ENCODE peak calls at places on chromosomes 16 and 17, in eight cellular contexts. L is Kasumi-1; O is GM04503; V is NCI-H1417; S is NCI-H187; R is activated CD4-positive, alpha-beta T cell treated with anti-CD3 and anti-CD28 coated beads, Interleukin-2, amount 50 U/mL, for 24 hours; E is activated naive CD8-positive, alpha-beta T cell treated with anti-CD3 and anti-CD28 coated beads, Interleukin-2, amount 10 ng/mL, durations not matched to agents 7 days and 5 days; Z is Daoy. B is an unnamed sample.

GRCh38 chr17:61399131-61400057 is at the start of gene TBX2:
- DNase-seq in L (no peak), O (peak; percentile 68), V (peak; percentile 62), S (no peak), R (no peak), E (no peak), Z (peak; percentile 83), B (no peak)

GRCh38 chr16:84043486-84044107 is 1.0 kb upstream of the SLC38A8 start:
- DNase-seq in L (no peak), O (no peak), V (peak; percentile 67), S (no peak), R (no peak), E (no peak), Z (no peak), B (no peak)

GRCh38 chr17:18033442-18034099 is 5.4 kb downstream of the ATPAF2 start:
- DNase-seq in L (peak; percentile 72), O (peak; percentile 30), V (peak; percentile 82), S (peak; percentile 36), R (no peak), E (no peak), Z (peak; percentile 79), B (peak; percentile 48)

GRCh38 chr17:49204521-49204920 is 5.9 kb downstream of the GNGT2 start:
- DNase-seq in L (no peak), O (no peak), V (no peak), S (no peak), R (no peak), E (no peak), Z (no peak), B (no peak)

GRCh38 chr17:39352511-39352910 is 48.9 kb downstream of the FBXL20 start:
- DNase-seq in L (peak; percentile 12), O (no peak), V (no peak), S (no peak), R (no peak), E (no peak), Z (no peak), B (no peak)

GRCh38 chr16:82652826-82653225 is 26.1 kb downstream of the CDH13 start:
- DNase-seq in L (no peak), O (no peak), V (no peak), S (no peak), R (no peak), E (no peak), Z (no peak), B (no peak)

GRCh38 chr17:41782142-41782541 is 4.4 kb downstream of the JUP start:
- DNase-seq in L (no peak), O (no peak), V (no peak), S (no peak), R (no peak), E (no peak), Z (no peak), B (no peak)

GRCh38 chr17:1709971-1710806 is at the start of gene TLCD2:
- DNase-seq in L (no peak), O (no peak), V (peak; percentile 16), S (no peak), R (no peak), E (peak; percentile 52), Z (peak; percentile 79), B (no peak)

GRCh38 chr17:32142857-32143524 is 689 bp downstream of the RHOT1 start:
- DNase-seq in L (peak; percentile 51), O (no peak), V (peak; percentile 73), S (no peak), R (no peak), E (no peak), Z (peak; percentile 56), B (no peak)

GRCh38 chr17:65586899-65587298 is 25.5 kb upstream of the AXIN2 start:
- DNase-seq in L (no peak), O (no peak), V (peak; percentile 4), S (no peak), R (no peak), E (no peak), Z (no peak), B (no peak)

GRCh38 chr16:18983565-18984424 is at the start of gene TMC7:
- DNase-seq in L (peak; percentile 40), O (no peak), V (peak; percentile 93), S (peak; percentile 54), R (no peak), E (peak; percentile 52), Z (peak; percentile 93), B (no peak)

B was measured in epithelial cell of proximal tubule.